ENCODE peak calls at places on chromosomes 4 and X, in four cellular contexts. Y is HepG2, E is K562, C is GM12878. X is an unnamed sample.

GRCh38 chrX:108735087-108735679 is 1.2 kb downstream of the IRS4 start:
- DNase-seq in Y (no peak), E (no peak), C (no peak), X (peak; percentile 42)

GRCh38 chr4:23463071-23463470 is 426.8 kb downstream of the PPARGC1A start:
- DNase-seq in Y (no peak), E (no peak), C (no peak), X (no peak)

GRCh38 chr4:97317691-97318090 is 825.6 kb downstream of the STPG2 start:
- DNase-seq in Y (no peak), E (no peak), C (no peak), X (no peak)

GRCh38 chr4:69518102-69518501 is 22.4 kb upstream of the UGT2B4 start:
- DNase-seq in Y (peak; percentile 39), E (no peak), C (no peak), X (no peak)

GRCh38 chrX:47502591-47503222 is 19.7 kb upstream of the ZNF41 start:
- DNase-seq in Y (no peak), E (no peak), C (no peak), X (no peak)

GRCh38 chr4:5751918-5752802 is 41.2 kb downstream of the EVC start:
- DNase-seq in Y (no peak), E (no peak), C (no peak), X (no peak)

GRCh38 chr4:20395160-20395773 is 143.6 kb downstream of the SLIT2 start:
- DNase-seq in Y (peak; percentile 32), E (peak; percentile 19), C (no peak), X (peak; percentile 36)

GRCh38 chrX:38896724-38897298 is 95.6 kb downstream of the MID1IP1 start:
- DNase-seq in Y (no peak), E (no peak), C (no peak), X (no peak)

GRCh38 chrX:15334561-15334960 is 762 bp downstream of the PIGA start:
- DNase-seq in Y (no peak), E (no peak), C (no peak), X (no peak)

GRCh38 chrX:71917621-71918341 is 7.1 kb downstream of the NHSL2 start:
- DNase-seq in Y (no peak), E (no peak), C (no peak), X (peak; percentile 12)

GRCh38 chr4:4775493-4776004 is 83.9 kb upstream of the MSX1 start:
- DNase-seq in Y (no peak), E (no peak), C (no peak), X (no peak)

GRCh38 chr4:175308236-175308635 is 390.1 kb downstream of the ADAM29 start:
- DNase-seq in Y (no peak), E (no peak), C (no peak), X (no peak)

GRCh38 chr4:13881880-13882279 is 254.4 kb upstream of the BOD1L1 start:
- DNase-seq in Y (no peak), E (no peak), C (no peak), X (no peak)

GRCh38 chr4:184248216-184248615 is 30.5 kb upstream of the ENPP6 start:
- DNase-seq in Y (no peak), E (no peak), C (no peak), X (no peak)

GRCh38 chr4:149353241-149353640 is 462.4 kb downstream of the IQCM start:
- DNase-seq in Y (no peak), E (no peak), C (no peak), X (no peak)

GRCh38 chr4:139988863-139989765 is 164.9 kb downstream of the MAML3 start:
- DNase-seq in Y (peak; percentile 16), E (no peak), C (no peak), X (peak; percentile 79)

GRCh38 chr4:5979981-5980380 is 38.2 kb downstream of the C4orf50 start:
- DNase-seq in Y (no peak), E (no peak), C (no peak), X (peak; percentile 33)

GRCh38 chr4:112168719-112169500 is 23.7 kb downstream of the FAM241A start:
- DNase-seq in Y (no peak), E (no peak), C (no peak), X (no peak)

GRCh38 chr4:102299708-102300107 is 45.6 kb downstream of the SLC39A8 start:
- DNase-seq in Y (peak; percentile 21), E (peak; percentile 59), C (no peak), X (peak; percentile 62)

GRCh38 chrX:41558531-41558930 is 111.4 kb downstream of the NYX start:
- DNase-seq in Y (no peak), E (peak; percentile 9), C (no peak), X (peak; percentile 14)

GRCh38 chr4:189278559-189279165 is 662.0 kb upstream of the FRG1 start:
- DNase-seq in Y (no peak), E (no peak), C (no peak), X (no peak)

GRCh38 chr4:54942735-54943134 is 182.7 kb downstream of the KDR start:
- DNase-seq in Y (no peak), E (no peak), C (no peak), X (no peak)

GRCh38 chrX:69027181-69028005 is 137.9 kb downstream of the PJA1 start:
- DNase-seq in Y (no peak), E (no peak), C (no peak), X (no peak)

GRCh38 chr4:150462743-150463142 is 119.2 kb upstream of the MAB21L2 start:
- DNase-seq in Y (peak; percentile 14), E (no peak), C (no peak), X (peak; percentile 11)

DNA sequence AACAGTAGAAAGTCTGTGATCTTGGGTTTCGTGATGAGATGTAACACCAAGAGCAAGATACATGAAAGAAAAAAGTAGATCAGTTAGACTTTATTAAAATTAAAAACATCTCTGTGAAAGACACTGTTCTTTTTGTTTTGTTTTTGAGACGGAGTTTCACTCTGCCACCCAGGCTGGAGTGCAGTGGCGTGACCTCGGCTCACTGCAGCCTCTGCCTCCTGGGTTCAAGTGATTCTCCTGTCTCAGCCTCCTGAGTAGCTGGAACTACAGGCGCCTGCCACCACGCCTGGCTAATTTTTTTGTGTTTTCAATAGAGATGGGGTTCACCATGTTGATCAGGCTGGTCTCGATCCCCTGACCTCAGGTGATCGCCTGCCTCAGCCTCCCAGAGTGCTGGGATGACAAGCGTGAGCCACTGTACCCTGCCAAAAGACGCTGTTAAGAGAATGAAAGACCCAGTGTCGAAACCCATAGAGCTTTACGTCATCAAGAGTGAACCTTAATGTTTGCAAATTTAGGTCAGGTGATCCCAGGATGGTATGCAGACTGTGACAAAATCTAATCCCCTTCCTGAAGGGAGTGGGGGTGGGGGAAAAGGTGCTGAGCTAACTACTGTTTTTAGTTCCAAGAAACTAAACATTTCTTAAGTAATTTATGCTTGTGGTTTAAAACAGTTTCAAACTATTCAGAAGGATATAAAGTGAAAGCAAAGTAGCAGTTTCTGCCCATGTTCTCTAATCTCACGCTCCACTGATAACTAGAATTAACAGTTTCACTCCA is 8.0 kb downstream of the OFD1 start:
- DNase-seq in Y (peak; percentile 21), E (no peak), C (peak; percentile 91), X (no peak)
- TF ChIP-seq CHD4 in Y (no peak), E (no peak), C (no peak), X (no peak)

GRCh38 chr4:181140037-181140603 is 1103.1 kb upstream of the TENM3 start:
- DNase-seq in Y (no peak), E (no peak), C (no peak), X (no peak)
- TF ChIP-seq POLR2A in Y (no peak), E (no peak), C (no peak), X (no peak)

GRCh38 chrX:56031409-56031808 is 200.7 kb upstream of the KLF8 start:
- DNase-seq in Y (no peak), E (no peak), C (no peak), X (no peak)
- TF ChIP-seq CHD4 in Y (no peak), E (no peak), C (no peak), X (no peak)

DNA sequence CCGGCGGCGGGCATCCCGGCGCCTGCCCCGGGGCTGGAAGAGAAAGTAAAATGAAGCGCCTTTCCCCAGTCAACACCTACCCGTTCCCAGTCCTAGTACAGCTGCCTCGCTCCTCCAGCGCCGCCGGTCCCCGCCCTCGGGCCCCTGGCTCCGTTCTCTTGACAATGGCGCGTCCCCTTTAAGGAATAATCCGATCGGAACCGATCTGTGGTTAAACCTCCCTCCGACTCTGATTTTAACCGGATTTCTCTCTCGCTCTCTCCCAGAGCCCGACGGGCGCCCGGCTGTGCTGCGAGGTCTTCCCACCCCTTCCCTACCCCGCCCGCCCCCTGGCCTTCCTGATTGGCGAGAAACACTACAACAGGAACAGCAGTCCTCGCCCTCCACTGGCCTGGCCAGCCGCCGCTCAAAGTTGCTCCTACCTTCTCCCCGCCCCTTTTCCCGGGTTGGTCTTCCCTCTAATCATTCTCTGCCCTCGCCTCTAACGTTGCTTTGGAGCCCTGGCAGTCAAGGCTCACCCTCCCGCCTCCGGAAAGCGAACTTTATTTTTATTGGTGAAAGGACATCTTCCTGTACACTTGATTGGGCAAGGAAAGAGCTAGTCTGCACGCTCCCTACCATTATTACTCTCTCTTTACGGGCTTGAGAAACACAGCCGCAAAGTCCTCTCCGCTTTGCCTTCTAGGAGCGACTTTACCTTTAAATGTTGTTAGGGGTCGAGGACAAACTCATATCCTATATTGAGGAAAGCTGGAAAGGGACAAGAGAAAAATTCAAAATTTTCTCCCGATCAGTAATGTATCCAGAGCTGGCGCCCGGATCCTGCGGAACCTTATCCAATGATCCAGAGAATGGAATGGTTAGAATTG is at the start of gene FRYL:
- DNase-seq in Y (peak; percentile 99), E (peak; percentile 98), C (peak; percentile 99), X (peak; percentile 98)
- TF ChIP-seq POLR2A in Y (peak; percentile 58), E (peak; percentile 82), C (peak; percentile 60), X (peak; percentile 24)

GRCh38 chr4:56655209-56655626 is 25.9 kb downstream of the HOPX start:
- DNase-seq in Y (no peak), E (no peak), C (no peak), X (no peak)
- TF ChIP-seq CHD4 in Y (no peak), E (no peak), C (no peak), X (no peak)

GRCh38 chr4:37890501-37891220 is at the start of gene TBC1D1:
- DNase-seq in Y (no peak), E (no peak), C (no peak), X (no peak)
- TF ChIP-seq POLR2A in Y (no peak), E (no peak), C (peak; percentile 68), X (no peak)

DNA sequence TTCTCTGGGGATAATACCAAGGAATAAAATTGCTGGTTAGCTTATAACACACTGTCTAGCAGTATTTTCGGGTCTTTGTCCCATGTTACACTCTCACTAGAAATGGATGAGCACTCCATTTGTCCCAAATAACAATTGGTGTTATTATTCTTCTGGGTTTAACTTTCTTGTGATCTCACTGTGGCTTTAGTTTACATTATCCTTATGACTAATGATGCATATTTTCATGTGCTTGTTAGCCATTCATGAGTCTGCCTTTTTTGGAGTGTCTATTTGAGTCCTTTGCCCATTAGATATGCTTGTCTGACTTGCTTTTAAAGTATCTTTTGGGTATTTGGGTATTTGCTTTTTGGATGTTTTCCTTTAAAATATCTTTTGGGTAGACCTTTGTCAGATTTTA is 372.9 kb upstream of the TENM3 start:
- DNase-seq in Y (no peak), E (no peak), C (no peak), X (no peak)
- TF ChIP-seq CHD4 in Y (no peak), E (no peak), C (no peak), X (no peak)

GRCh38 chr4:85780664-85781063 is 305.7 kb downstream of the ARHGAP24 start:
- DNase-seq in Y (no peak), E (no peak), C (no peak), X (no peak)
- TF ChIP-seq POLR2A in Y (no peak), E (no peak), C (no peak), X (no peak)